ENCODE peak calls at places on chromosomes 11 and 22, in eight cellular contexts. S is GM20000, C is endothelial cell, H is A549, W is upper lobe of right lung, A is CD14-positive monocyte, B is endodermal cell, F is choroid plexus epithelial cell. K is an unnamed sample.

GRCh38 chr22:23237201-23237798 is 57.0 kb downstream of the BCR start:
- DNase-seq in B (peak), C (no peak), F (peak), H (no peak), S (no peak), A (no peak), W (no peak), K (no peak)

GRCh38 chr22:36775589-36775965 is 342 bp downstream of the IFT27 start:
- DNase-seq in F (peak), H (no peak), A (no peak), W (no peak), S (peak), C (peak), B (peak), K (no peak)

GRCh38 chr22:35726933-35727332 is 9.3 kb downstream of the APOL5 start:
- DNase-seq in C (no peak), B (no peak), F (no peak), S (no peak), A (no peak), W (no peak), H (no peak), K (no peak)

GRCh38 chr11:94885133-94885532 is 88.2 kb downstream of the CWC15 start:
- DNase-seq in H (no peak), W (no peak), F (no peak), A (no peak), C (no peak), B (peak), S (no peak), K (peak)

GRCh38 chr11:121654506-121655480 is 202.0 kb upstream of the SORL1-AS1 start:
- DNase-seq in C (no peak), S (no peak), F (peak), B (no peak), H (no peak), A (no peak), W (no peak), K (no peak)

GRCh38 chr11:4063348-4063747 is 31.3 kb upstream of the RRM1 start:
- DNase-seq in C (no peak), F (no peak), B (no peak), H (no peak), A (no peak), S (no peak), W (no peak), K (no peak)

GRCh38 chr11:44574620-44575287 is 9.3 kb downstream of the CD82 start:
- DNase-seq in F (peak), A (no peak), S (no peak), C (no peak), B (no peak), W (no peak), H (no peak), K (peak)

GRCh38 chr11:75826463-75827220 is 11.6 kb downstream of the UVRAG start:
- DNase-seq in W (no peak), C (no peak), A (no peak), F (peak), B (no peak), H (no peak), S (no peak), K (no peak)

GRCh38 chr11:23509821-23510220 is 649.5 kb upstream of the CCDC179 start:
- DNase-seq in F (no peak), C (no peak), A (no peak), W (no peak), B (no peak), H (no peak), S (no peak), K (peak)

GRCh38 chr11:55966391-55966790 is 3.4 kb downstream of the OR10AG1 start:
- DNase-seq in A (no peak), S (no peak), W (no peak), B (no peak), F (no peak), H (no peak), C (no peak), K (no peak)

GRCh38 chr11:27296406-27296994 is 66.5 kb downstream of the CCDC34 start:
- DNase-seq in A (no peak), F (peak), H (peak), W (no peak), S (peak), B (no peak), C (no peak), K (no peak)

GRCh38 chr22:41668971-41669911 is 19.4 kb downstream of the SNU13 start:
- DNase-seq in W (no peak), B (no peak), C (no peak), F (peak), S (no peak), A (no peak), H (peak), K (no peak)

GRCh38 chr22:32307055-32307454 is 50.6 kb upstream of the RFPL3 start:
- DNase-seq in B (no peak), W (no peak), C (no peak), A (no peak), F (no peak), H (no peak), S (no peak), K (no peak)

GRCh38 chr11:12113294-12113693 is 2.9 kb downstream of the MICAL2 start:
- DNase-seq in S (no peak), F (peak), A (no peak), C (no peak), H (no peak), B (no peak), W (no peak), K (no peak)

GRCh38 chr11:63670077-63670737 is 969 bp downstream of the ATL3 start:
- DNase-seq in W (no peak), F (peak), C (no peak), S (peak), A (no peak), H (no peak), B (no peak), K (peak)

DNA sequence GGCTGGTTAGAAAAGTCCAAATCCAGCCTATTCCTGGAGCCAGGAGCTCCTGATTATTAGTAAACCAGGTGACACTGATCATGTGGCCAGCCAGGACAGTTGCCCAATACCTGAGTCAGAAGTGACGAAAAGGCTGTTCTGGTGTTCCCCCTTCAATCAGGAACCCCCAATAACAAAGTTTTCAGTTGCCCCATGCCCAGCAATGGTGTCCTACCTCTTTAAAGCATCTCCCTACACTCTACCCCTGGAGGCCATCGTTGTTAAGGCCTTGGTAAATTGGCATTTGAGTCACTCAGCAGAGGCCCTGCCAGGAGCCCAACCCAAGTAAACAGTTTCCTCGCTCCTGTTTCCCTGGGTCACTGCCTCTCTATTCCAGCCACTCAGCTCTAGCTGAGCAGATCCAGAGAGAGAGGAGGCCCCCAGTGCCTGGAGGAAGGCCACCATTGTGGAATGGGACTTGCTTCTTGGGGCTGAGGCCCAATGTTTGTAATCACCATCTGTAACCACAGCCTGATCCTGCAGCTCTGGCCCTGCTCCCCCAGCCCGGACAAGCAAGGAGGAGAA is 25.0 kb downstream of the ARHGAP1 start:
- DNase-seq in B (peak), A (peak), S (no peak), H (peak), F (peak), C (no peak), W (peak), K (peak)
- TF ChIP-seq CTCF in B (no peak), A (no peak), S (no peak), H (no peak), F (no peak), C (no peak), W (no peak), K (no peak)

GRCh38 chr11:65871811-65872548 is 620 bp downstream of the EFEMP2 start:
- DNase-seq in A (no peak), H (no peak), C (peak), S (no peak), B (peak), F (peak), W (peak), K (no peak)
- TF ChIP-seq CTCF in A (no peak), H (no peak), C (no peak), S (no peak), B (peak), F (peak), W (no peak), K (peak)

GRCh38 chr11:7143908-7144307 is 55.1 kb downstream of the RBMXL2 start:
- DNase-seq in W (no peak), A (no peak), H (peak), B (no peak), C (no peak), F (peak), S (no peak), K (no peak)
- TF ChIP-seq CTCF in W (peak), A (no peak), H (peak), B (peak), C (no peak), F (no peak), S (no peak), K (peak)

GRCh38 chr11:96798445-96798844 is 408.6 kb downstream of the JRKL start:
- DNase-seq in S (no peak), B (no peak), C (no peak), F (no peak), H (no peak), A (no peak), W (no peak), K (no peak)

DNA sequence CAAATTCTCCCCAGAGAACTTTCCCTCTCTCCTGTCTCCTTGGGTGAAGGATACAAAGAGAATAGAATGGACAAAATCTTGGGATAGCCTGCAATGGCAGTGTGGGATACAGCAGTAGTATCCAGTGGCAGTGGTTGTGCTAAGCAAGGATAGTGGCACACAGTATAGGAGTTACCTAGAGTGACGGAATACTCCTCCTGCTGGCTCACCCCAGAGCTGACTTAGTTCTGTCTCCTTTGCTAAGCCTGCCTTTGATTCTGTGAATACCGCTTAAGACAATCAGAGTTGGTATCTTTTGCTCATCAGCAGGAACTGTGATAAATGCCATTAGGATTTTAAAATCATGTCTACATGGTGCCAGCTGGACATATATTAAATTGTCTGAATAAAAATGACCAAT is 404.3 kb downstream of the JRKL start:
- DNase-seq in A (no peak), H (no peak), C (no peak), W (no peak), B (peak), F (no peak), S (no peak), K (no peak)
- TF ChIP-seq CTCF in A (no peak), H (no peak), C (no peak), W (no peak), B (peak), F (no peak), S (no peak), K (no peak)

DNA sequence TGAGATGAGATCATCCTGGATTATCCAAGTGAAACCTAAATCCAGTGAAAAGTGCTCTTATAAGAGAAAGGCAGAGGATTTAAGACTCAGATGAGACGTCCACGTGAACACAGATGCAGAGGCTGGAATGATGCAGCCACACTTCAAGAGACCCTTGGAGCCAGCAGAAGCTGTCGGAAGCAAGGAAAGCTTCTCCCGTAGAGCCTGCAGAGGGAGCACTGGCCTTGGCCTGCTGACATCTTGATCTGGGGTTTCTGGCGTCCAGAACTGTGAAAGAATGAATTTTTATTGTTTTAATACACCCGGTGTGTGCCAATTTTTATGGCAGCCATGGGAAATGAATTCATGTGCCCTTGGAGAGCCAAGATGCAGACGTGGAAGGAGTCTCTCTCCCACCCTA is 407.0 kb upstream of the B3GAT1 start:
- DNase-seq in A (no peak), H (no peak), C (peak), F (no peak), W (no peak), S (no peak), B (peak), K (no peak)
- TF ChIP-seq CTCF in A (no peak), H (no peak), C (no peak), F (peak), W (no peak), S (no peak), B (peak), K (no peak)

GRCh38 chr22:38203855-38204497 is 2.2 kb downstream of the MAFF start:
- DNase-seq in W (no peak), S (peak), A (no peak), F (no peak), C (no peak), H (no peak), B (no peak), K (no peak)

GRCh38 chr22:38201371-38201717 is 450 bp upstream of the MAFF start:
- DNase-seq in S (no peak), H (no peak), C (no peak), W (no peak), B (no peak), F (no peak), A (no peak), K (no peak)

GRCh38 chr22:38203090-38203810 is 1.5 kb downstream of the MAFF start:
- DNase-seq in S (peak), A (no peak), C (no peak), B (peak), F (peak), H (peak), W (peak), K (no peak)

GRCh38 chr22:38201718-38202436 is at the start of gene MAFF:
- DNase-seq in F (peak), B (peak), A (peak), H (peak), S (peak), C (peak), W (peak), K (peak)

GRCh38 chr22:38202437-38203089 is 769 bp downstream of the MAFF start:
- DNase-seq in A (peak), B (peak), W (peak), C (peak), F (peak), H (peak), S (peak), K (peak)
- TF ChIP-seq CTCF in A (no peak), B (peak), W (no peak), C (no peak), F (no peak), H (no peak), S (peak), K (no peak)